ENCODE peak calls at places on chromosomes 11 and 22, in six cellular contexts. F is cardiac septum; U is B cell; E is NCI-H146; Z is memory B cell; K is stimulated activated CD8-positive, alpha-beta memory T cell treated with anti-CD3 and anti-CD28 coated beads, Interleukin-12 subunit alpha, Interleukin-12 subunit beta, amount 100 ng/mL, for 4 hours. S is an unnamed sample.

GRCh38 chr11:17457361-17458104 is 19.1 kb downstream of the ABCC8 start:
- DNase-seq in Z (no peak), F (no peak), K (no peak), U (no peak), E (no peak), S (no peak)

GRCh38 chr11:70863186-70863585 is 389.2 kb downstream of the SHANK2 start:
- DNase-seq in E (no peak), K (no peak), F (no peak), U (no peak), Z (no peak), S (no peak)

GRCh38 chr22:47406180-47406723 is 643.8 kb downstream of the TBC1D22A start:
- DNase-seq in F (peak; percentile 38), U (no peak), E (no peak), K (no peak), Z (no peak), S (no peak)

GRCh38 chr11:73416711-73417265 is 40.6 kb downstream of the RELT start:
- DNase-seq in E (no peak), U (no peak), K (no peak), Z (no peak), F (no peak), S (no peak)

GRCh38 chr11:16799890-16800289 is 61.4 kb downstream of the C11orf58 start:
- DNase-seq in Z (no peak), E (peak; percentile 25), U (no peak), K (no peak), F (no peak), S (no peak)

GRCh38 chr11:124736738-124737137 is 3.0 kb upstream of the NRGN start:
- DNase-seq in K (no peak), F (no peak), E (no peak), U (no peak), Z (no peak), S (no peak)

GRCh38 chr11:76330651-76331050 is 50.3 kb downstream of the THAP12 start:
- DNase-seq in U (no peak), E (no peak), F (no peak), Z (no peak), K (no peak), S (no peak)

GRCh38 chr22:38835888-38836301 is 7.9 kb downstream of the NPTXR start:
- DNase-seq in F (no peak), K (no peak), U (no peak), E (no peak), Z (no peak), S (peak; percentile 23)

GRCh38 chr11:11979487-11980117 is 28.8 kb downstream of the DKK3 start:
- DNase-seq in K (no peak), Z (no peak), E (no peak), F (no peak), U (no peak), S (no peak)

GRCh38 chr11:30392221-30392784 is 69.4 kb downstream of the ARL14EP start:
- DNase-seq in K (no peak), F (no peak), Z (no peak), U (no peak), E (no peak), S (peak; percentile 51)

GRCh38 chr22:47215851-47216250 is 453.4 kb downstream of the TBC1D22A start:
- DNase-seq in F (no peak), K (no peak), E (no peak), Z (no peak), U (no peak), S (no peak)

GRCh38 chr11:20156280-20156875 is 3.9 kb downstream of the DBX1 start:
- DNase-seq in K (peak; percentile 46), E (peak; percentile 63), F (no peak), U (no peak), Z (no peak), S (no peak)